ENCODE peak calls at places on chromosomes 7 and 10, in ten cellular contexts. One of them, this sample, is unnamed.

GRCh38 chr7:5629941-5630340 is 151.5 kb downstream of the RNF216 start:
- DNase-seq in ovary: no peak
- DNase-seq in HCT116: peak; percentile 7
- DNase-seq in fibroblast of mammary gland: peak; percentile 81
- DNase-seq in AG10803: peak; percentile 71
- DNase-seq in dorsolateral prefrontal cortex: no peak
- DNase-seq in endodermal cell: peak; percentile 67
- DNase-seq in left lung: no peak
- DNase-seq in CD4-positive, CD25-positive, alpha-beta regulatory T cell: peak; percentile 70
- DNase-seq in foreskin fibroblast: peak; percentile 77
- DNase-seq in this sample: peak; percentile 72

GRCh38 chr7:157994319-157994718 is 593.3 kb downstream of the PTPRN2 start:
- DNase-seq in left lung: no peak
- DNase-seq in dorsolateral prefrontal cortex: no peak
- DNase-seq in endodermal cell: no peak
- DNase-seq in HCT116: no peak
- DNase-seq in CD4-positive, CD25-positive, alpha-beta regulatory T cell: no peak
- DNase-seq in foreskin fibroblast: no peak
- DNase-seq in AG10803: no peak
- DNase-seq in ovary: no peak
- DNase-seq in fibroblast of mammary gland: no peak
- DNase-seq in this sample: no peak

GRCh38 chr7:47573758-47574472 is 8.0 kb downstream of the TNS3 start:
- DNase-seq in foreskin fibroblast: peak; percentile 93
- DNase-seq in left lung: peak; percentile 73
- DNase-seq in CD4-positive, CD25-positive, alpha-beta regulatory T cell: no peak
- DNase-seq in ovary: peak; percentile 51
- DNase-seq in fibroblast of mammary gland: peak; percentile 94
- DNase-seq in HCT116: no peak
- DNase-seq in dorsolateral prefrontal cortex: no peak
- DNase-seq in AG10803: peak; percentile 98
- DNase-seq in endodermal cell: no peak
- DNase-seq in this sample: no peak

GRCh38 chr10:133028158-133028557 is 59.6 kb upstream of the ADGRA1 start:
- DNase-seq in CD4-positive, CD25-positive, alpha-beta regulatory T cell: no peak
- DNase-seq in fibroblast of mammary gland: no peak
- DNase-seq in left lung: no peak
- DNase-seq in foreskin fibroblast: no peak
- DNase-seq in ovary: no peak
- DNase-seq in HCT116: no peak
- DNase-seq in endodermal cell: no peak
- DNase-seq in AG10803: no peak
- DNase-seq in dorsolateral prefrontal cortex: no peak
- DNase-seq in this sample: no peak

GRCh38 chr7:5429253-5429856 is 5.7 kb upstream of the TNRC18 start:
- DNase-seq in dorsolateral prefrontal cortex: no peak
- DNase-seq in CD4-positive, CD25-positive, alpha-beta regulatory T cell: no peak
- DNase-seq in ovary: peak; percentile 85
- DNase-seq in AG10803: peak; percentile 40
- DNase-seq in endodermal cell: no peak
- DNase-seq in foreskin fibroblast: peak; percentile 63
- DNase-seq in HCT116: no peak
- DNase-seq in left lung: no peak
- DNase-seq in fibroblast of mammary gland: no peak
- DNase-seq in this sample: peak; percentile 48

GRCh38 chr7:121449304-121449703 is 53.2 kb upstream of the FAM3C start:
- DNase-seq in dorsolateral prefrontal cortex: no peak
- DNase-seq in HCT116: no peak
- DNase-seq in CD4-positive, CD25-positive, alpha-beta regulatory T cell: no peak
- DNase-seq in fibroblast of mammary gland: peak; percentile 12
- DNase-seq in AG10803: peak; percentile 28
- DNase-seq in foreskin fibroblast: peak; percentile 54
- DNase-seq in left lung: no peak
- DNase-seq in ovary: no peak
- DNase-seq in endodermal cell: no peak
- DNase-seq in this sample: no peak

GRCh38 chr7:100435401-100436304 is 644 bp downstream of the PPP1R35 start:
- DNase-seq in foreskin fibroblast: peak; percentile 63
- DNase-seq in dorsolateral prefrontal cortex: peak; percentile 40
- DNase-seq in left lung: no peak
- DNase-seq in CD4-positive, CD25-positive, alpha-beta regulatory T cell: peak; percentile 76
- DNase-seq in HCT116: no peak
- DNase-seq in AG10803: peak; percentile 27
- DNase-seq in endodermal cell: peak; percentile 77
- DNase-seq in fibroblast of mammary gland: no peak
- DNase-seq in ovary: peak; percentile 35
- DNase-seq in this sample: peak; percentile 29

GRCh38 chr7:36261019-36261754 is 108.1 kb downstream of the EEPD1 start:
- DNase-seq in AG10803: no peak
- DNase-seq in ovary: no peak
- DNase-seq in CD4-positive, CD25-positive, alpha-beta regulatory T cell: no peak
- DNase-seq in foreskin fibroblast: peak; percentile 17
- DNase-seq in dorsolateral prefrontal cortex: no peak
- DNase-seq in left lung: no peak
- DNase-seq in endodermal cell: no peak
- DNase-seq in fibroblast of mammary gland: peak; percentile 65
- DNase-seq in HCT116: no peak
- DNase-seq in this sample: peak; percentile 52

GRCh38 chr10:53102424-53102823 is 329.8 kb upstream of the MBL2 start:
- DNase-seq in HCT116: no peak
- DNase-seq in CD4-positive, CD25-positive, alpha-beta regulatory T cell: no peak
- DNase-seq in endodermal cell: no peak
- DNase-seq in left lung: no peak
- DNase-seq in AG10803: no peak
- DNase-seq in foreskin fibroblast: no peak
- DNase-seq in dorsolateral prefrontal cortex: no peak
- DNase-seq in ovary: no peak
- DNase-seq in fibroblast of mammary gland: no peak
- DNase-seq in this sample: no peak

GRCh38 chr10:113524539-113525490 is 28.0 kb upstream of the HABP2 start:
- DNase-seq in AG10803: peak; percentile 58
- DNase-seq in foreskin fibroblast: peak; percentile 10
- DNase-seq in HCT116: no peak
- DNase-seq in endodermal cell: peak; percentile 58
- DNase-seq in CD4-positive, CD25-positive, alpha-beta regulatory T cell: no peak
- DNase-seq in left lung: no peak
- DNase-seq in fibroblast of mammary gland: peak; percentile 19
- DNase-seq in ovary: no peak
- DNase-seq in dorsolateral prefrontal cortex: no peak
- DNase-seq in this sample: no peak

GRCh38 chr10:78162867-78163266 is 129.2 kb downstream of the RPS24 start:
- DNase-seq in HCT116: no peak
- DNase-seq in endodermal cell: no peak
- DNase-seq in fibroblast of mammary gland: peak; percentile 40
- DNase-seq in ovary: no peak
- DNase-seq in CD4-positive, CD25-positive, alpha-beta regulatory T cell: no peak
- DNase-seq in left lung: no peak
- DNase-seq in AG10803: no peak
- DNase-seq in foreskin fibroblast: no peak
- DNase-seq in dorsolateral prefrontal cortex: no peak
- DNase-seq in this sample: no peak

GRCh38 chr7:44748948-44749731 is 493 bp downstream of the ZMIZ2 start:
- DNase-seq in ovary: no peak
- DNase-seq in foreskin fibroblast: peak; percentile 27
- DNase-seq in left lung: no peak
- DNase-seq in CD4-positive, CD25-positive, alpha-beta regulatory T cell: peak; percentile 21
- DNase-seq in HCT116: no peak
- DNase-seq in endodermal cell: peak; percentile 58
- DNase-seq in fibroblast of mammary gland: no peak
- DNase-seq in AG10803: no peak
- DNase-seq in dorsolateral prefrontal cortex: peak; percentile 49
- DNase-seq in this sample: no peak

GRCh38 chr7:134804351-134804750 is 24.9 kb downstream of the CALD1 start:
- DNase-seq in left lung: no peak
- DNase-seq in HCT116: no peak
- DNase-seq in CD4-positive, CD25-positive, alpha-beta regulatory T cell: no peak
- DNase-seq in AG10803: peak; percentile 64
- DNase-seq in foreskin fibroblast: peak; percentile 71
- DNase-seq in endodermal cell: no peak
- DNase-seq in fibroblast of mammary gland: no peak
- DNase-seq in ovary: no peak
- DNase-seq in dorsolateral prefrontal cortex: no peak
- DNase-seq in this sample: no peak
- H3K4me3 ChIP-seq in left lung: no peak overlapping the region
- H3K4me3 ChIP-seq in HCT116: no peak overlapping the region
- H3K4me3 ChIP-seq in CD4-positive, CD25-positive, alpha-beta regulatory T cell: no peak overlapping the region
- H3K4me3 ChIP-seq in AG10803: no peak overlapping the region
- H3K4me3 ChIP-seq in foreskin fibroblast: no peak overlapping the region
- H3K4me3 ChIP-seq in endodermal cell: no peak overlapping the region
- H3K4me3 ChIP-seq in fibroblast of mammary gland: no peak overlapping the region
- H3K4me3 ChIP-seq in ovary: no peak overlapping the region
- H3K4me3 ChIP-seq in dorsolateral prefrontal cortex: no peak overlapping the region
- H3K4me3 ChIP-seq in this sample: no peak overlapping the region

DNA sequence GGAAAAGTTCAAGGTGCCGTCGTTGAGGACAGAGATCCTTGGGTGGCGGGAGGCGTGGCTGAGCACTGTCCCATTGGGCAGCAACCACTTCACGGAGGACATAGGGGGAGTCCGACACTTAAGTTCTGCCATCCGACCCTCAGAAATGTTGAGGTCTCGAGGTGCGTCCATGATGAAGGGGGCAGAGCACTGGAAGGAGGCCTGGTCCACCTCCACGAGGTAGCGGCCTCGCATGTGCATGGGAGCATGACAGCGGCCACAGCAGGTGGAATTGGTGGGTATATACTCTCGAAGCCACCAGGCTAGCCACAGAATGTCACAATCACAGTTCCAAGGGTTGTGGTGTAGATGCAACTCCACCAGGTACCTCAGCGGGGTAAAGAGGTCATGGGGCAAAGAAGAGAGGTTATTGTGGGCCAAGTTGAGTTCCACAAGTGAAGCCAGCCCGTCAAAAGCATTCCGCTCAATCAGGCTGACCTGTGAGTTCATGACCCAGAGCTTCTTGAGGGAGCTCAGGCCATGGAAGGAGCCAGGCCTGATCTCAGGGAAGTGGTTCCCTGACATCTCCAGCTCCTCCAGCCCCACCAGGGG is 1.7 kb downstream of the LRRC4 start:
- DNase-seq in dorsolateral prefrontal cortex: no peak
- DNase-seq in CD4-positive, CD25-positive, alpha-beta regulatory T cell: no peak
- DNase-seq in HCT116: no peak
- DNase-seq in endodermal cell: no peak
- DNase-seq in fibroblast of mammary gland: no peak
- DNase-seq in foreskin fibroblast: no peak
- DNase-seq in ovary: no peak
- DNase-seq in left lung: no peak
- DNase-seq in AG10803: no peak
- DNase-seq in this sample: no peak
- H3K4me3 ChIP-seq in dorsolateral prefrontal cortex: peak overlapping the region; percentile 77
- H3K4me3 ChIP-seq in CD4-positive, CD25-positive, alpha-beta regulatory T cell: no peak overlapping the region
- H3K4me3 ChIP-seq in HCT116: no peak overlapping the region
- H3K4me3 ChIP-seq in endodermal cell: no peak overlapping the region
- H3K4me3 ChIP-seq in fibroblast of mammary gland: no peak overlapping the region
- H3K4me3 ChIP-seq in foreskin fibroblast: no peak overlapping the region
- H3K4me3 ChIP-seq in ovary: no peak overlapping the region
- H3K4me3 ChIP-seq in left lung: no peak overlapping the region
- H3K4me3 ChIP-seq in AG10803: no peak overlapping the region
- H3K4me3 ChIP-seq in this sample: no peak overlapping the region

GRCh38 chr10:86759073-86759672 is 2.8 kb downstream of the BMPR1A start:
- DNase-seq in endodermal cell: no peak
- DNase-seq in ovary: no peak
- DNase-seq in fibroblast of mammary gland: no peak
- DNase-seq in AG10803: peak; percentile 40
- DNase-seq in CD4-positive, CD25-positive, alpha-beta regulatory T cell: no peak
- DNase-seq in foreskin fibroblast: no peak
- DNase-seq in left lung: no peak
- DNase-seq in dorsolateral prefrontal cortex: no peak
- DNase-seq in HCT116: no peak
- DNase-seq in this sample: no peak
- H3K4me3 ChIP-seq in endodermal cell: peak overlapping the region; percentile 100
- H3K4me3 ChIP-seq in ovary: peak overlapping the region; percentile 74
- H3K4me3 ChIP-seq in fibroblast of mammary gland: peak overlapping the region; percentile 1
- H3K4me3 ChIP-seq in AG10803: peak overlapping the region; percentile 75
- H3K4me3 ChIP-seq in CD4-positive, CD25-positive, alpha-beta regulatory T cell: peak overlapping the region; percentile 17
- H3K4me3 ChIP-seq in foreskin fibroblast: peak overlapping the region; percentile 85
- H3K4me3 ChIP-seq in left lung: peak overlapping the region; percentile 69
- H3K4me3 ChIP-seq in dorsolateral prefrontal cortex: peak overlapping the region; percentile 89
- H3K4me3 ChIP-seq in HCT116: no peak overlapping the region
- H3K4me3 ChIP-seq in this sample: peak overlapping the region; percentile 75

GRCh38 chr10:24237801-24238390 is 29.0 kb downstream of the KIAA1217 start:
- DNase-seq in HCT116: no peak
- DNase-seq in dorsolateral prefrontal cortex: no peak
- DNase-seq in ovary: no peak
- DNase-seq in AG10803: no peak
- DNase-seq in CD4-positive, CD25-positive, alpha-beta regulatory T cell: no peak
- DNase-seq in left lung: no peak
- DNase-seq in foreskin fibroblast: no peak
- DNase-seq in fibroblast of mammary gland: no peak
- DNase-seq in endodermal cell: peak; percentile 63
- DNase-seq in this sample: no peak

GRCh38 chr10:24241536-24241935 is 32.6 kb downstream of the KIAA1217 start:
- DNase-seq in dorsolateral prefrontal cortex: no peak
- DNase-seq in foreskin fibroblast: no peak
- DNase-seq in CD4-positive, CD25-positive, alpha-beta regulatory T cell: no peak
- DNase-seq in fibroblast of mammary gland: no peak
- DNase-seq in HCT116: no peak
- DNase-seq in endodermal cell: no peak
- DNase-seq in AG10803: no peak
- DNase-seq in ovary: no peak
- DNase-seq in left lung: no peak
- DNase-seq in this sample: no peak

GRCh38 chr10:24239289-24239688 is 30.4 kb downstream of the KIAA1217 start:
- DNase-seq in left lung: no peak
- DNase-seq in foreskin fibroblast: no peak
- DNase-seq in endodermal cell: no peak
- DNase-seq in dorsolateral prefrontal cortex: no peak
- DNase-seq in fibroblast of mammary gland: no peak
- DNase-seq in ovary: no peak
- DNase-seq in CD4-positive, CD25-positive, alpha-beta regulatory T cell: no peak
- DNase-seq in HCT116: no peak
- DNase-seq in AG10803: no peak
- DNase-seq in this sample: no peak

GRCh38 chr10:24240001-24240751 is 31.2 kb downstream of the KIAA1217 start:
- DNase-seq in dorsolateral prefrontal cortex: no peak
- DNase-seq in ovary: no peak
- DNase-seq in fibroblast of mammary gland: peak; percentile 26
- DNase-seq in CD4-positive, CD25-positive, alpha-beta regulatory T cell: no peak
- DNase-seq in left lung: no peak
- DNase-seq in HCT116: no peak
- DNase-seq in foreskin fibroblast: peak; percentile 3
- DNase-seq in endodermal cell: no peak
- DNase-seq in AG10803: peak; percentile 32
- DNase-seq in this sample: no peak

DNA sequence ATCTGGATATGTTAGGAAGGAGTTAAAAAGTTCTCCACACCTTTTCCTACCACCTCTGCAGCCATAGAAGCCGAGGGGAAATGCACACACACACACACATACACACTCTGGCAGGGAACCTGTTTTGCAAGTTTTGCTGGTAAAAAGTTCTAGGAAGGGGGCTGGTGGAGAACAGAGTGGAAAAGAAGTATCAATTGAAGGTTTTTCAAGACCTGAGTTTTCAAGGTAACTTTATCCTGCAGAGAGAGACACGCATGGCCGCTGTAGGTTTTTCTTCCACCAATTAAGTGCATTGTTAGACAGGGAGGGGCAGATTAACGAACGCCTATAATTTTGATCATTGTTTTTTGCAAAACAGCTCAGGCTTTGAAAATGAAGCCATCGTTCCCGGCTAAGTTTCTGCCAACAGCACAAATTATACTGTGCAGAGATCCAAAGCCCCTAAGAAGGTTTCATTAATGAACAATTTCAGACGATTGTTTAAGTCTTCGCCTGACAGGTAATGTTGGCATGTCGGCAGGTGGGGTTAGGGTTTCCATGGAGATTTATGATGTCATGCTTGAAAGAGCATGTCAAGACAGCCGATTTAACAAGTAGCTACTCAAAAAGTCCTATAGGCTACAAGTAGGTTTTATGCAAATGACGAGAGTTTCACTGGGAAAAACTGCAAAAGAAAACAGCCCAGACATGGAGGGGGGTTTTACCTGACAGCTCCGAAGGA is 29.7 kb downstream of the KIAA1217 start:
- DNase-seq in HCT116: no peak
- DNase-seq in CD4-positive, CD25-positive, alpha-beta regulatory T cell: no peak
- DNase-seq in fibroblast of mammary gland: no peak
- DNase-seq in foreskin fibroblast: no peak
- DNase-seq in endodermal cell: peak; percentile 80
- DNase-seq in AG10803: no peak
- DNase-seq in dorsolateral prefrontal cortex: no peak
- DNase-seq in ovary: no peak
- DNase-seq in left lung: no peak
- DNase-seq in this sample: no peak
- H3K4me3 ChIP-seq in HCT116: no peak overlapping the region
- H3K4me3 ChIP-seq in CD4-positive, CD25-positive, alpha-beta regulatory T cell: no peak overlapping the region
- H3K4me3 ChIP-seq in fibroblast of mammary gland: no peak overlapping the region
- H3K4me3 ChIP-seq in foreskin fibroblast: no peak overlapping the region
- H3K4me3 ChIP-seq in endodermal cell: peak overlapping the region; percentile 1
- H3K4me3 ChIP-seq in AG10803: no peak overlapping the region
- H3K4me3 ChIP-seq in dorsolateral prefrontal cortex: peak overlapping the region; percentile 21
- H3K4me3 ChIP-seq in ovary: no peak overlapping the region
- H3K4me3 ChIP-seq in left lung: no peak overlapping the region
- H3K4me3 ChIP-seq in this sample: no peak overlapping the region

This sample was measured in MG63.